ENCODE peak calls at places on chromosome 12, in eight cellular contexts. C is CD8-positive, alpha-beta T cell; S is ascending aorta; M is HepG2; F is tibial artery; W is stomach; P is CD8-positive, alpha-beta memory T cell; E is GM23248. A is an unnamed sample. For H3K4me1, the result is how much of the 10 kb centered on the place peaks cover.

GRCh38 chr12:22562187-22563028 is 18.1 kb upstream of the C2CD5 start:
- DNase-seq in M (no peak), E (no peak), C (no peak), S (no peak), F (no peak), W (no peak), P (no peak), A (no peak)

GRCh38 chr12:8860165-8860961 is 37.9 kb downstream of the A2ML1 start:
- DNase-seq in F (peak), P (peak), E (peak), M (peak), S (no peak), C (no peak), W (peak), A (peak)

GRCh38 chr12:20868277-20868676 is 57.8 kb downstream of the SLCO1B3 start:
- DNase-seq in S (no peak), C (no peak), F (no peak), M (no peak), W (no peak), E (no peak), P (no peak), A (no peak)

GRCh38 chr12:6182279-6182898 is 17.8 kb upstream of the CD9 start:
- DNase-seq in S (no peak), F (peak), E (peak), M (peak), C (no peak), W (peak), P (no peak), A (no peak)

GRCh38 chr12:130124605-130125244 is 37.5 kb upstream of the FZD10 start:
- DNase-seq in M (no peak), E (no peak), F (no peak), S (no peak), W (no peak), P (no peak), C (no peak), A (no peak)

GRCh38 chr12:32159925-32160324 is 53.3 kb downstream of the BICD1 start:
- DNase-seq in C (no peak), W (no peak), F (no peak), P (no peak), S (no peak), M (no peak), E (peak), A (peak)

GRCh38 chr12:65528127-65528526 is 249.6 kb downstream of the MSRB3 start:
- DNase-seq in C (no peak), W (no peak), F (no peak), S (no peak), P (no peak), E (no peak), M (no peak), A (no peak)

GRCh38 chr12:126551882-126552281 is 1486.6 kb downstream of the AACS start:
- DNase-seq in E (no peak), M (no peak), P (no peak), S (no peak), F (no peak), C (no peak), W (no peak), A (no peak)

GRCh38 chr12:96190403-96191170 is 3.6 kb upstream of the ELK3 start:
- DNase-seq in W (no peak), S (no peak), M (peak), F (no peak), C (no peak), E (peak), P (no peak), A (peak)

GRCh38 chr12:14841761-14842160 is 1.6 kb downstream of the ART4 start:
- DNase-seq in M (peak), E (peak), F (peak), C (no peak), P (no peak), S (peak), W (no peak), A (peak)

GRCh38 chr12:77615331-77615730 is 215.4 kb upstream of the NAV3 start:
- DNase-seq in F (no peak), P (no peak), S (no peak), C (no peak), M (no peak), W (no peak), E (peak), A (peak)

GRCh38 chr12:6961278-6961694 is 9.2 kb downstream of the PHB2 start:
- DNase-seq in E (peak), M (no peak), S (no peak), P (peak), W (peak), C (peak), F (peak), A (peak)

GRCh38 chr12:91382081-91382543 is 199.5 kb upstream of the DCN start:
- DNase-seq in S (no peak), C (peak), E (peak), W (peak), F (peak), P (peak), M (peak), A (peak)

GRCh38 chr12:128969480-128970055 is 116.3 kb downstream of the GLT1D1 start:
- DNase-seq in F (no peak), E (no peak), S (no peak), P (no peak), M (no peak), W (peak), C (no peak), A (no peak)

GRCh38 chr12:47206450-47206830 is 126.7 kb upstream of the AMIGO2 start:
- DNase-seq in M (no peak), E (no peak), W (no peak), F (no peak), P (no peak), S (no peak), C (no peak), A (no peak)

GRCh38 chr12:47210776-47211175 is 131.0 kb upstream of the AMIGO2 start:
- DNase-seq in M (no peak), F (no peak), S (no peak), P (no peak), E (no peak), C (no peak), W (no peak), A (no peak)

GRCh38 chr12:47207829-47208248 is 128.1 kb upstream of the AMIGO2 start:
- DNase-seq in M (no peak), S (no peak), C (no peak), P (no peak), W (no peak), F (no peak), E (no peak), A (no peak)

GRCh38 chr12:47207005-47207717 is 127.4 kb upstream of the AMIGO2 start:
- DNase-seq in P (peak), E (no peak), C (no peak), F (no peak), M (no peak), S (no peak), W (no peak), A (no peak)

GRCh38 chr12:47209014-47209413 is 129.3 kb upstream of the AMIGO2 start:
- DNase-seq in E (no peak), W (no peak), C (no peak), P (no peak), S (no peak), F (no peak), M (no peak), A (no peak)
- H3K4me1 ChIP-seq in E (under half), W (under half), C (half or more), P (half or more), S (under half), F (under half), M (under half), A (under half)

GRCh38 chr12:3086729-3087323 is 9.6 kb downstream of the TSPAN9 start:
- DNase-seq in W (no peak), M (no peak), P (no peak), F (no peak), S (no peak), C (no peak), E (no peak), A (no peak)

GRCh38 chr12:3088251-3088650 is 11.1 kb downstream of the TSPAN9 start:
- DNase-seq in W (no peak), F (no peak), S (no peak), E (peak), M (no peak), P (no peak), C (no peak), A (no peak)

GRCh38 chr12:3089588-3089987 is 12.4 kb downstream of the TSPAN9 start:
- DNase-seq in C (no peak), M (no peak), E (no peak), S (no peak), P (no peak), F (no peak), W (no peak), A (no peak)

GRCh38 chr12:3085341-3086125 is 8.4 kb downstream of the TSPAN9 start:
- DNase-seq in M (peak), F (no peak), E (no peak), S (no peak), P (no peak), W (no peak), C (no peak), A (no peak)

DNA sequence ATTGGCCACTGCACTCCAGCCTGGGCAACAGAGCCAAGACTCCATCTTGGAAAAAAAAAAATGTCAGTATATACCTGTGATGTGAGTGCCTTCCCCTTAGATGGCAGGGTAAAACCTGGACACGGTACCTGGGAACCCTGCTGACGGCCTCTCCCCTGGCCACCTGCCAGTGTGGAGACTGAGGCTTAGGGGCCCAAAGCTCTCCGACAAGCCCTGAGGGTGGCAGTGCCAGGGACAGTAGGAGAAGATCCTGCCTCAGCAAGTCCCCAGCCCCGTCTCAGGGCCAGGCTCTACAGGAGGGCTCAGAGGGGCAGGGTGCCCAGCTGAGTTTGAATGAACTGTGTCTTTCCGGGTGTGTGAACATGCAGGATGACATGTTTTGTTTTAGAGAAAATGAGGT is 10.6 kb downstream of the TSPAN9 start:
- DNase-seq in E (no peak), F (no peak), S (no peak), W (no peak), M (no peak), C (no peak), P (no peak), A (no peak)
- H3K4me1 ChIP-seq in E (under half), F (under half), S (under half), W (under half), M (half or more), C (under half), P (under half), A (under half)

GRCh38 chr12:104288635-104289258 is 14.8 kb upstream of the EID3 start:
- DNase-seq in C (peak), S (peak), E (peak), F (peak), M (peak), P (peak), W (peak), A (peak)
- H3K4me1 ChIP-seq in C (under half), S (under half), E (under half), F (under half), M (under half), P (under half), W (under half), A (under half)

DNA sequence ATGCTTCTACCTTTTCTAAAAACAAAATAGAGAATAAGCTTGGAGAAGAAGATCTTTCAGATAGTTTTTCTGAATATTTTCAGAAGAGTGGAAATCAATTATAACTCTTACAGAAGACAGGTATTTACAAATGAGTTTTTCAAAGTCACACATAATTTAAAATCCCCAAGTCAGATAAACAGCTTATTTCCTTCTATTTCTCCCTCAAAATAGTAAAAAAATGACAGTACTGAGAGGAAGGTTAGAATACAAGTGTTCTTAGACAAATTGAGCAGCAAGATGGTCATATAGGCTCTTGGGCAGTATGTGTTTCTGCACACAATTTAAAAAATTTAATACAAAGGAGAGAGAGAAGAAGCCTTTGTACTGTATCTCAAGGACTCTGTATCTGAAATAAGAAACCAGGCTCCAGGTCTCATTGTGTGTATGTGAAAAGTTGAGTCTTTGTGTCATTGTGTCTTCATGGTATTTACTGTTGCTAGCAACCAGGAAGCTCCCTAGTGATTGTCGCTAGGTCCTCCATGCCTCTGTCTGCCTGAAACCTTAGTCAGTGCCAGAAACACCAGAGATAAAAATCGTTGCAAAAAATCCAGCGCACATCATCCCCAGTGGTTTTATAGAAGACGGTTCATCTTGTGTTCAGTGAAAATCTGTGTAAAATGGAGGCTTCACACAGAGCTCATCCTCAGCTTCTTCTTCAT is 12.9 kb upstream of the TUBA1A start:
- DNase-seq in F (no peak), E (peak), M (no peak), S (no peak), P (no peak), W (no peak), C (no peak), A (no peak)
- H3K4me1 ChIP-seq in F (under half), E (under half), M (under half), S (under half), P (under half), W (under half), C (under half), A (under half)

DNA sequence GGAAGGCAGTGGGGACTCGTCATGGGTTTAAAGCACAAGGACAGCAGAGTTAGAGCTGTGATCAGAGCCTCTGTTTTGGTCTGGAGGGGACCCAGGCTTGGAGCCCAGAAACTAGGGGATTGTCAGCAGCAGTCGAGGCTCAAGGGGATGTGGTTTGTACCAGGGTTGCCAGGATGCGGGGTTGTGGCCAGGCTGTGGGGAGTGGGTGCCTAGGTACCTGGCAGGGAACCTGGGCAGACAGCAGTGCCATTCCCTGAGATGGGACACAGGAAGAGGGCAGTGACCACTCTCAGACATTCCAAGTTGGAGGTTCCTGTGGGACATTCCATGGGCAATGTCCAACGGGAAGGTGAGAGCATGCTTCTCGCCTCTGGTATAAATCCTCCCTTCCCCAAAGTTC is 222.3 kb downstream of the SLC41A2 start:
- DNase-seq in F (no peak), C (no peak), S (no peak), W (no peak), E (no peak), M (no peak), P (no peak), A (no peak)
- H3K4me1 ChIP-seq in F (under half), C (under half), S (under half), W (under half), E (under half), M (under half), P (half or more), A (under half)

GRCh38 chr12:11824736-11825135 is 175.3 kb downstream of the ETV6 start:
- DNase-seq in C (no peak), E (no peak), W (no peak), S (no peak), M (no peak), P (no peak), F (no peak), A (peak)
- H3K4me1 ChIP-seq in C (under half), E (under half), W (under half), S (under half), M (under half), P (under half), F (under half), A (half or more)

GRCh38 chr12:26032719-26033241 is 74.3 kb downstream of the RASSF8 start:
- DNase-seq in F (no peak), M (no peak), C (no peak), E (peak), P (no peak), W (no peak), S (no peak), A (peak)

GRCh38 chr12:26032290-26032689 is 73.8 kb downstream of the RASSF8 start:
- DNase-seq in P (no peak), S (no peak), F (no peak), E (peak), M (no peak), W (no peak), C (no peak), A (no peak)

GRCh38 chr12:26030371-26030770 is 71.9 kb downstream of the RASSF8 start:
- DNase-seq in E (peak), S (no peak), P (no peak), M (no peak), W (no peak), F (no peak), C (no peak), A (no peak)

GRCh38 chr12:26031318-26031717 is 72.8 kb downstream of the RASSF8 start:
- DNase-seq in C (no peak), E (no peak), S (no peak), F (no peak), M (no peak), W (no peak), P (no peak), A (no peak)

GRCh38 chr12:26031814-26032213 is 73.3 kb downstream of the RASSF8 start:
- DNase-seq in S (no peak), M (no peak), E (no peak), C (no peak), P (no peak), W (no peak), F (no peak), A (no peak)
- H3K4me1 ChIP-seq in S (under half), M (under half), E (half or more), C (under half), P (under half), W (under half), F (under half), A (under half)

GRCh38 chr12:56719056-56719455 is 6.0 kb downstream of the NACA start:
- DNase-seq in C (no peak), E (no peak), M (no peak), P (no peak), F (no peak), S (no peak), W (no peak), A (no peak)
- H3K4me1 ChIP-seq in C (half or more), E (under half), M (half or more), P (half or more), F (under half), S (under half), W (half or more), A (under half)